ENCODE peak calls at places on chromosomes 5 and 9, in four cellular contexts. One of them, this sample, is unnamed.

GRCh38 chr9:20271107-20271506 is 351.2 kb downstream of the MLLT3 start:
- DNase-seq in HFFc6: no peak
- DNase-seq in astrocyte of the spinal cord: no peak
- DNase-seq in lower lobe of right lung: no peak
- DNase-seq in this sample: no peak

GRCh38 chr9:102499468-102499867 is 495.7 kb upstream of the CYLC2 start:
- DNase-seq in lower lobe of right lung: no peak
- DNase-seq in HFFc6: no peak
- DNase-seq in astrocyte of the spinal cord: no peak
- DNase-seq in this sample: no peak

GRCh38 chr9:126722922-126723806 is 81.7 kb upstream of the ZBTB43 start:
- DNase-seq in astrocyte of the spinal cord: no peak
- DNase-seq in lower lobe of right lung: peak; percentile 68
- DNase-seq in HFFc6: no peak
- DNase-seq in this sample: no peak

GRCh38 chr5:80109549-80110478 is 74.7 kb downstream of the THBS4 start:
- DNase-seq in HFFc6: no peak
- DNase-seq in astrocyte of the spinal cord: no peak
- DNase-seq in lower lobe of right lung: no peak
- DNase-seq in this sample: no peak

GRCh38 chr5:76082790-76083554 is at the start of gene SV2C:
- DNase-seq in lower lobe of right lung: peak; percentile 45
- DNase-seq in astrocyte of the spinal cord: peak; percentile 5
- DNase-seq in HFFc6: no peak
- DNase-seq in this sample: no peak

GRCh38 chr9:72602629-72603028 is 81.2 kb downstream of the TMC1 start:
- DNase-seq in lower lobe of right lung: no peak
- DNase-seq in HFFc6: peak; percentile 50
- DNase-seq in astrocyte of the spinal cord: peak; percentile 69
- DNase-seq in this sample: no peak

GRCh38 chr9:7982907-7983306 is 183.3 kb upstream of the DMAC1 start:
- DNase-seq in HFFc6: no peak
- DNase-seq in lower lobe of right lung: peak; percentile 35
- DNase-seq in astrocyte of the spinal cord: no peak
- DNase-seq in this sample: no peak

GRCh38 chr5:140221697-140222223 is 46.8 kb downstream of the CYSTM1 start:
- DNase-seq in lower lobe of right lung: no peak
- DNase-seq in astrocyte of the spinal cord: peak; percentile 81
- DNase-seq in HFFc6: peak; percentile 86
- DNase-seq in this sample: peak; percentile 35

GRCh38 chr9:75170898-75171360 is 82.6 kb downstream of the OSTF1 start:
- DNase-seq in astrocyte of the spinal cord: peak; percentile 37
- DNase-seq in HFFc6: peak; percentile 77
- DNase-seq in lower lobe of right lung: no peak
- DNase-seq in this sample: no peak

GRCh38 chr5:133819977-133820471 is 148.4 kb downstream of the C5orf15 start:
- DNase-seq in lower lobe of right lung: no peak
- DNase-seq in HFFc6: no peak
- DNase-seq in astrocyte of the spinal cord: peak; percentile 5
- DNase-seq in this sample: no peak

GRCh38 chr9:26856413-26857032 is 36.1 kb downstream of the CAAP1 start:
- DNase-seq in HFFc6: peak; percentile 43
- DNase-seq in lower lobe of right lung: no peak
- DNase-seq in astrocyte of the spinal cord: peak; percentile 54
- DNase-seq in this sample: peak; percentile 10

GRCh38 chr5:59125961-59126360 is 543.1 kb downstream of the RAB3C start:
- DNase-seq in HFFc6: no peak
- DNase-seq in lower lobe of right lung: no peak
- DNase-seq in astrocyte of the spinal cord: peak; percentile 13
- DNase-seq in this sample: no peak

GRCh38 chr9:130118841-130119520 is 53.2 kb upstream of the NCS1 start:
- DNase-seq in HFFc6: no peak
- DNase-seq in lower lobe of right lung: no peak
- DNase-seq in astrocyte of the spinal cord: peak; percentile 74
- DNase-seq in this sample: no peak

GRCh38 chr5:102875672-102876071 is 120.6 kb downstream of the PAM start:
- DNase-seq in astrocyte of the spinal cord: no peak
- DNase-seq in HFFc6: no peak
- DNase-seq in lower lobe of right lung: no peak
- DNase-seq in this sample: no peak

GRCh38 chr5:179242676-179243075 is 102.6 kb downstream of the ADAMTS2 start:
- DNase-seq in lower lobe of right lung: peak; percentile 6
- DNase-seq in HFFc6: no peak
- DNase-seq in astrocyte of the spinal cord: no peak
- DNase-seq in this sample: no peak

GRCh38 chr5:142012792-142013388 is at the start of gene GNPDA1:
- DNase-seq in HFFc6: peak; percentile 54
- DNase-seq in astrocyte of the spinal cord: peak; percentile 75
- DNase-seq in lower lobe of right lung: peak; percentile 90
- DNase-seq in this sample: peak; percentile 7

GRCh38 chr9:92640398-92641091 is 29.4 kb downstream of the IPPK start:
- DNase-seq in HFFc6: no peak
- DNase-seq in astrocyte of the spinal cord: no peak
- DNase-seq in lower lobe of right lung: peak; percentile 37
- DNase-seq in this sample: no peak

GRCh38 chr9:79757906-79758669 is 186.3 kb downstream of the TLE4 start:
- DNase-seq in lower lobe of right lung: no peak
- DNase-seq in HFFc6: no peak
- DNase-seq in astrocyte of the spinal cord: peak; percentile 31
- DNase-seq in this sample: no peak

GRCh38 chr9:123584202-123585176 is 228.5 kb downstream of the CRB2 start:
- DNase-seq in astrocyte of the spinal cord: no peak
- DNase-seq in lower lobe of right lung: no peak
- DNase-seq in HFFc6: no peak
- DNase-seq in this sample: no peak

GRCh38 chr9:96423322-96423984 is 5.3 kb upstream of the ZNF367 start:
- DNase-seq in lower lobe of right lung: no peak
- DNase-seq in astrocyte of the spinal cord: no peak
- DNase-seq in HFFc6: no peak
- DNase-seq in this sample: no peak

GRCh38 chr5:45507174-45507573 is 189.0 kb downstream of the HCN1 start:
- DNase-seq in astrocyte of the spinal cord: peak; percentile 7
- DNase-seq in lower lobe of right lung: no peak
- DNase-seq in HFFc6: no peak
- DNase-seq in this sample: no peak

GRCh38 chr5:135578685-135579341 is at the start of gene CXCL14:
- DNase-seq in astrocyte of the spinal cord: peak; percentile 68
- DNase-seq in HFFc6: peak; percentile 27
- DNase-seq in lower lobe of right lung: peak; percentile 55
- DNase-seq in this sample: peak; percentile 25

GRCh38 chr9:126148523-126148870 is 178.1 kb upstream of the MVB12B start:
- DNase-seq in HFFc6: no peak
- DNase-seq in astrocyte of the spinal cord: no peak
- DNase-seq in lower lobe of right lung: no peak
- DNase-seq in this sample: no peak

GRCh38 chr5:170348069-170348702 is 41.0 kb downstream of the KCNMB1 start:
- DNase-seq in HFFc6: no peak
- DNase-seq in astrocyte of the spinal cord: no peak
- DNase-seq in lower lobe of right lung: no peak
- DNase-seq in this sample: no peak

GRCh38 chr9:38251461-38251860 is 141.0 kb upstream of the ALDH1B1 start:
- DNase-seq in lower lobe of right lung: no peak
- DNase-seq in HFFc6: no peak
- DNase-seq in astrocyte of the spinal cord: no peak
- DNase-seq in this sample: no peak

GRCh38 chr5:73312146-73312871 is 136.3 kb downstream of the FOXD1 start:
- DNase-seq in astrocyte of the spinal cord: peak; percentile 97
- DNase-seq in lower lobe of right lung: no peak
- DNase-seq in HFFc6: peak; percentile 80
- DNase-seq in this sample: peak; percentile 88

GRCh38 chr9:94973491-94973941 is 247.0 kb downstream of the AOPEP start:
- DNase-seq in astrocyte of the spinal cord: peak; percentile 83
- DNase-seq in HFFc6: no peak
- DNase-seq in lower lobe of right lung: no peak
- DNase-seq in this sample: peak; percentile 33

GRCh38 chr5:178619390-178619789 is 7.5 kb downstream of the CLK4 start:
- DNase-seq in lower lobe of right lung: no peak
- DNase-seq in HFFc6: no peak
- DNase-seq in astrocyte of the spinal cord: no peak
- DNase-seq in this sample: no peak

GRCh38 chr9:29691758-29692407 is 2118.6 kb upstream of the C9orf72 start:
- DNase-seq in HFFc6: peak; percentile 3
- DNase-seq in lower lobe of right lung: no peak
- DNase-seq in astrocyte of the spinal cord: peak; percentile 35
- DNase-seq in this sample: no peak

GRCh38 chr5:55702612-55703345 is 9.3 kb downstream of the SLC38A9 start:
- DNase-seq in lower lobe of right lung: no peak
- DNase-seq in HFFc6: no peak
- DNase-seq in astrocyte of the spinal cord: no peak
- DNase-seq in this sample: no peak

GRCh38 chr5:75513841-75514240 is 2.1 kb downstream of the POLK start:
- DNase-seq in HFFc6: no peak
- DNase-seq in astrocyte of the spinal cord: no peak
- DNase-seq in lower lobe of right lung: no peak
- DNase-seq in this sample: no peak

GRCh38 chr5:42228279-42228678 is 195.0 kb upstream of the GHR start:
- DNase-seq in HFFc6: no peak
- DNase-seq in lower lobe of right lung: no peak
- DNase-seq in astrocyte of the spinal cord: no peak
- DNase-seq in this sample: no peak
- TF ChIP-seq CTCF in HFFc6: no peak
- TF ChIP-seq CTCF in lower lobe of right lung: no peak
- TF ChIP-seq CTCF in astrocyte of the spinal cord: no peak
- TF ChIP-seq CTCF in this sample: no peak

GRCh38 chr5:113123563-113123962 is 147.0 kb downstream of the DCP2 start:
- DNase-seq in HFFc6: no peak
- DNase-seq in lower lobe of right lung: no peak
- DNase-seq in astrocyte of the spinal cord: peak; percentile 5
- DNase-seq in this sample: no peak
- TF ChIP-seq CTCF in HFFc6: peak; percentile 43
- TF ChIP-seq CTCF in lower lobe of right lung: no peak
- TF ChIP-seq CTCF in astrocyte of the spinal cord: peak; percentile 45
- TF ChIP-seq CTCF in this sample: no peak

GRCh38 chr5:162607879-162608278 is 540.3 kb downstream of the GABRG2 start:
- DNase-seq in HFFc6: no peak
- DNase-seq in lower lobe of right lung: no peak
- DNase-seq in astrocyte of the spinal cord: no peak
- DNase-seq in this sample: no peak
- TF ChIP-seq CTCF in HFFc6: peak; percentile 24
- TF ChIP-seq CTCF in lower lobe of right lung: no peak
- TF ChIP-seq CTCF in astrocyte of the spinal cord: no peak
- TF ChIP-seq CTCF in this sample: no peak

DNA sequence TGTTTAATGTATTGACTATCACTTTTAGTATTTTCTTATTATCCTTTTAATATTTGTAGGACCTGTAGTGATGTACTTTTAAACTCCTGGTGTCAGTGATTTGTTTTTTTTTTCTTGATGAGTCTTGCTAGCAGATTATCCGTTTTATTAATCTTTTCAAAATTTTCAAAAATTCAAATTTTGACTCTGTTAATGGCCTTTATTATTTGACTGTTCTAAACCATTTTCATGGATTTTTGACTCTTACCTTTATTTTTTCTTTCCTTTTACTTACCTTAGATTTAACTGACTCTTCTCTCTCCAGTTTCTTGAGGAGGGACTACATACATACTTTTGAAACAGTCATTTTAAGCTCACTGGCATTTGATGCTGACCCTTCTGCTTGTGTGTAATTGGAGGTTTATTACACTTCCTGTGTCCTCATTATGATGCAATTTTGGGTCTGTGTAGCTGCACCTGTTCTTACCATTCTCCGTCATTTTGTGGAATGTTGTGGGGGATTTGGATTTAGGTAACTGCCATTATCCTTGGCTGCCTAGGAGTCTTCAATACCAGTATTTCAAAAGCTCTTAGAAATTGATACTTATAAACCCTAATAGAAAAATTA is 32.0 kb upstream of the EXOC3 start:
- DNase-seq in astrocyte of the spinal cord: no peak
- DNase-seq in lower lobe of right lung: no peak
- DNase-seq in HFFc6: no peak
- DNase-seq in this sample: no peak
- TF ChIP-seq CTCF in astrocyte of the spinal cord: no peak
- TF ChIP-seq CTCF in lower lobe of right lung: no peak
- TF ChIP-seq CTCF in HFFc6: no peak
- TF ChIP-seq CTCF in this sample: no peak

GRCh38 chr5:6296524-6296923 is 81.8 kb downstream of the MED10 start:
- DNase-seq in lower lobe of right lung: no peak
- DNase-seq in astrocyte of the spinal cord: no peak
- DNase-seq in HFFc6: no peak
- DNase-seq in this sample: no peak

GRCh38 chr5:6286404-6286803 is 91.9 kb downstream of the MED10 start:
- DNase-seq in lower lobe of right lung: no peak
- DNase-seq in astrocyte of the spinal cord: no peak
- DNase-seq in HFFc6: no peak
- DNase-seq in this sample: no peak

GRCh38 chr5:6287136-6287535 is 91.2 kb downstream of the MED10 start:
- DNase-seq in astrocyte of the spinal cord: no peak
- DNase-seq in HFFc6: no peak
- DNase-seq in lower lobe of right lung: no peak
- DNase-seq in this sample: no peak

DNA sequence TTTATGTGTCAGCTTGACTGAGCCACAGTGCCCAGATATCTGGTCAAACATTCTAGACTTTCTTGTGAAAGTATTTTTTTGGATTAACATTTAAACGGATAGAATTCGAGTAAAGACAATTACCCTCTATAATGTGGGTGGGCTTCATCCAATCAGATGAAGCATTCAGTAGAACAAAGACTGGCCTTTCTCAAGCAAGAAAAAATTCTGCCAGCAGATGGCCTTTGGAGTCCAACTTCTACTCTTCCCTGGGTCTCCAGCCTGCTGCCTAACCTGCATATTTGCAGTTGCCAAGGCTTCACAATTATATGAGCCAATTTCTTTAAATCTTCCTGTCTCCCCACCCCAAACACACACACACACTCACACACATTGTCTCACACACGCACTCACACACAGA is 86.4 kb downstream of the MED10 start:
- DNase-seq in astrocyte of the spinal cord: no peak
- DNase-seq in lower lobe of right lung: no peak
- DNase-seq in HFFc6: no peak
- DNase-seq in this sample: no peak
- TF ChIP-seq CTCF in astrocyte of the spinal cord: no peak
- TF ChIP-seq CTCF in lower lobe of right lung: peak; percentile 16
- TF ChIP-seq CTCF in HFFc6: peak; percentile 27
- TF ChIP-seq CTCF in this sample: peak; percentile 41

DNA sequence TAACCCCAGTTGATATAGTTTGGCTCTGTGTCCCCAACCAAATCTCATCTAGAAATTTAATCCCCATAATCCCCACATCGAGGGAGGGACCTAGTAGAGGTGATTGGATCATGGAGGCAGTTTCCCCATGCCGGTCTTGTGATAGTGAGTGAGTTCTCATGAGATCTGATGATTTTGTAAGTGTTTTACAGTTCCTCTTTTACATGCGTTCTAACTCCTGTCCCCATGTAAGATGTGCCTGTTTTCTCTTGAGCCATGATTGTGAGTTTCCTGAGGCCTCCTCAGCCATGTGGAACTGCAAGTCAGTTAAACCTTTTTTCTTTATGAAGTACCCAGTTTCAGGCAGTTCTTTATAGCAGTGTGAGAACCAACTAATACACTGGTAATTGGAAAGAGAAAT is 73.6 kb downstream of the CDH12 start:
- DNase-seq in HFFc6: no peak
- DNase-seq in astrocyte of the spinal cord: no peak
- DNase-seq in lower lobe of right lung: no peak
- DNase-seq in this sample: no peak
- TF ChIP-seq CTCF in HFFc6: no peak
- TF ChIP-seq CTCF in astrocyte of the spinal cord: no peak
- TF ChIP-seq CTCF in lower lobe of right lung: no peak
- TF ChIP-seq CTCF in this sample: no peak